ENCODE peak calls at places on chromosomes 13 and 19, in four cellular contexts. One of them, this sample, is unnamed.

GRCh38 chr19:33159149-33159548 is 27.2 kb downstream of the WDR88 start:
- DNase-seq in GM12878: no peak
- DNase-seq in K562: no peak
- DNase-seq in HepG2: no peak
- DNase-seq in this sample: no peak

GRCh38 chr13:50577806-50578205 is 265.7 kb downstream of the DLEU7 start:
- DNase-seq in K562: no peak
- DNase-seq in GM12878: no peak
- DNase-seq in HepG2: no peak
- DNase-seq in this sample: no peak

GRCh38 chr13:102651892-102652291 is 43.0 kb downstream of the METTL21C start:
- DNase-seq in GM12878: no peak
- DNase-seq in HepG2: no peak
- DNase-seq in K562: no peak
- DNase-seq in this sample: no peak

GRCh38 chr13:93522486-93522885 is 295.9 kb downstream of the GPC6 start:
- DNase-seq in HepG2: no peak
- DNase-seq in GM12878: no peak
- DNase-seq in K562: no peak
- DNase-seq in this sample: no peak

GRCh38 chr13:66926851-66927524 is 303.1 kb downstream of the PCDH9 start:
- DNase-seq in K562: no peak
- DNase-seq in HepG2: no peak
- DNase-seq in GM12878: no peak
- DNase-seq in this sample: no peak

GRCh38 chr19:45125975-45126493 is 33.1 kb downstream of the PPP1R37 start:
- DNase-seq in HepG2: peak
- DNase-seq in GM12878: no peak
- DNase-seq in K562: peak
- DNase-seq in this sample: peak

GRCh38 chr19:18173054-18173571 is 500 bp upstream of the IFI30 start:
- DNase-seq in GM12878: no peak
- DNase-seq in HepG2: no peak
- DNase-seq in K562: peak
- DNase-seq in this sample: no peak

GRCh38 chr19:11151181-11151580 is 4.4 kb downstream of the SPC24 start:
- DNase-seq in HepG2: no peak
- DNase-seq in GM12878: no peak
- DNase-seq in K562: no peak
- DNase-seq in this sample: no peak

GRCh38 chr19:30172643-30173242 is 199.4 kb upstream of the ZNF536 start:
- DNase-seq in HepG2: no peak
- DNase-seq in GM12878: no peak
- DNase-seq in K562: no peak
- DNase-seq in this sample: no peak

GRCh38 chr19:19335408-19336158 is 15.0 kb downstream of the MAU2 start:
- DNase-seq in GM12878: no peak
- DNase-seq in HepG2: no peak
- DNase-seq in K562: no peak
- DNase-seq in this sample: no peak
- TF ChIP-seq BHLHE40 in GM12878: no peak
- TF ChIP-seq BHLHE40 in HepG2: no peak
- TF ChIP-seq BHLHE40 in K562: no peak
- TF ChIP-seq BHLHE40 in this sample: no peak

GRCh38 chr13:92188574-92188973 is 790.2 kb downstream of the GPC5 start:
- DNase-seq in GM12878: no peak
- DNase-seq in K562: no peak
- DNase-seq in HepG2: no peak
- DNase-seq in this sample: no peak

DNA sequence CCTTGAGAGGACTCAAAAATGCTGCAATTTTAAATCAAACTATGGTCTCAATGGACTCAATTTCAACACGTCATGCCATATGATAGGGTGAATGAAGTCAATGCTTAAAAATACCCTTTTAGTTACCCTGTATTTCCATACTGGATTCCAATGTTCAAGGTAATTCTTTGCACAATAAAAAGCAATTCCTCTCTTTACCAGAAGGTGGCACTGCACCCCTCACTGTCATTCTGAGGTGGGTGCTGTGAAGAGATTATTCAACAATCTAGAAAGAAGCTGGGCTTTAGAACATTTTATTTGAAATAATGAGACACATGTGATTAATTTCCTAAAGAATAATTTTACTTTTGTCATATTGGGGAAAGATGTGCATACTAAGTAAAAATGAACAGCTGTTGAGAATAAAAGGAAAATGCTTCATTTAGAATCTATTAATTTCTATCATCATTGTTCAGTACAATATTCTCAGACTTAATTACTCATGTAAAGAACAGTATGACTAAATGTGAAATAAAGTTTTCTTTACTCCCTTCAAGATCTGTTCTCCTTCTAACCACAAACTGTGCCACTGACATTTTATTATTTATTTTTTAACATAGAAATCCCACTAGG is 789.1 kb downstream of the GPC5 start:
- DNase-seq in GM12878: no peak
- DNase-seq in HepG2: peak
- DNase-seq in K562: peak
- DNase-seq in this sample: peak
- TF ChIP-seq SP1 in GM12878: no peak
- TF ChIP-seq SP1 in HepG2: no peak
- TF ChIP-seq SP1 in K562: no peak
- TF ChIP-seq SP1 in this sample: no peak

DNA sequence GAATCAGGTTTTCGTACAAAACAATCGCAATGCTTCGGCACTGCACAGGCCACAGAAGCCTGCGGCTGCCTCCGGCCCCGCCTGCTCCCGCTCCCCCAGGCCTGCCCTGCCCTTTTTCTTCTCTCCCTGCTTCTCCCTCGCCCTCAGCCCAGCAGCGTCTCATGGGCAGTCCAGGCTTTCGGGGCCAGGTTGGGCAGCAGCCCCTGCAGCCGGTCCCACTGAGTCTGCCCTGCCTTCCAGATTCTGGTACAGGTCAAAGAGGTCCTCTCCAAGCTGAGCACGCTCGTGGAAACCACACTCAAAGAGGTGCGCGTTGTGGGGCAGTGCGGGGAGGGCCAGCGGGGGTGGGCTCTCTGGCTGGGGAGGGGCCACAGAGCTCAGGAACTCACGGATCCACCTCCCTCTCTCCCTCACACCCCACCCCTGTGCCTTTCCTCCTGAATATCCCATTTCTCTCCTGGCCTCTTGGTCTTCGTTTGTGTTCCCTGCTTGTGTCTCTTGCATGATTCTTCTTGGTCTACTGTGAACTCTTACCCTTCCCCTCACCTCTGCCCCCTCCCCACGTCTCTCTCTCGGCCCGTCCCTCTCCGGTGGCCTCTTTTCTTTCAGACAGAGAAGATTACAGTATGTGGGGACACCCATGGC is 30.1 kb downstream of the CCDC8 start:
- DNase-seq in GM12878: no peak
- DNase-seq in K562: no peak
- DNase-seq in HepG2: no peak
- DNase-seq in this sample: no peak
- TF ChIP-seq BHLHE40 in GM12878: no peak
- TF ChIP-seq BHLHE40 in K562: no peak
- TF ChIP-seq BHLHE40 in HepG2: no peak
- TF ChIP-seq BHLHE40 in this sample: no peak

GRCh38 chr19:41746593-41747227 is 8.6 kb upstream of the CEACAM6 start:
- DNase-seq in GM12878: no peak
- DNase-seq in K562: peak
- DNase-seq in HepG2: peak
- DNase-seq in this sample: peak
- TF ChIP-seq SP1 in GM12878: no peak
- TF ChIP-seq SP1 in K562: no peak
- TF ChIP-seq SP1 in HepG2: no peak
- TF ChIP-seq SP1 in this sample: no peak

GRCh38 chr13:70844391-70845108 is 736.3 kb upstream of the KLHL1 start:
- DNase-seq in HepG2: no peak
- DNase-seq in K562: no peak
- DNase-seq in GM12878: no peak
- DNase-seq in this sample: no peak
- TF ChIP-seq BHLHE40 in HepG2: no peak
- TF ChIP-seq BHLHE40 in K562: no peak
- TF ChIP-seq BHLHE40 in GM12878: no peak
- TF ChIP-seq BHLHE40 in this sample: no peak

DNA sequence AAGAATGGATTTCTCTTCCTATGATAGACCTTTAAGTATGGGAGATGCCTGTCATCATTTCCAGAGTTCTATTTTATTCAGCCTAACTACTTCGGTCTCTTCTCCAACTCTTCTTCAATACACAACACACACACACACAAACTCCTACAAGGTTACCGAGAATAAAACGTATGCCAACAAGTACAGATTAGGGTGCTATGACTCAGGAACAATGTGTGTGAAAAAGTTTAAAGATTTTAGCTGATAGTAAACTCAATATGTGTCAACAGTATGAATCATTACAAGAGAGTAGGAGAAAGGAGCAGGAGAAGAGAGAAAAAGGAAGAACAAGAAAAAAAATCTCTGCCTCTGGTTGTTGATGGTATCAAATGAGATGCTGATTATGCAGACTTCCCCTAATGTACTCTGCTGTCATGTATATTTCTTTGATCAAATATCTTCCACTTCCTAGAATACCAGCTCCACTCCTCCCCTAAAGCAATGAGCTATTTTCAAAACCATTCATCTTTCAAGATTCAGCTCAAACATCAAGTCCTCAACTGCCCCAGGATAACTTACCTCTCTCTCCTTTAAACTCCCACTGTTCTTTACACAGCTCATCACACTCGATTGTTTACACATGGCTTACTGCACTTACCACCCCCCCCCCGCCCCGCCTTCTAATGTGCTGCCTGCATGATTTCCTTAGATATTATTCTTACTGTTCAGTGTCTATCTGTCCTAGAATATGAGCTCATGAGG is 95.6 kb downstream of the FAM216B start:
- DNase-seq in K562: no peak
- DNase-seq in GM12878: no peak
- DNase-seq in HepG2: no peak
- DNase-seq in this sample: no peak
- TF ChIP-seq SP1 in K562: no peak
- TF ChIP-seq SP1 in GM12878: no peak
- TF ChIP-seq SP1 in HepG2: no peak
- TF ChIP-seq SP1 in this sample: no peak

GRCh38 chr19:6481541-6482342 is at the start of gene DENND1C:
- DNase-seq in GM12878: peak
- DNase-seq in HepG2: peak
- DNase-seq in K562: peak
- DNase-seq in this sample: peak
- TF ChIP-seq BHLHE40 in GM12878: peak
- TF ChIP-seq BHLHE40 in HepG2: peak
- TF ChIP-seq BHLHE40 in K562: no peak
- TF ChIP-seq BHLHE40 in this sample: no peak

DNA sequence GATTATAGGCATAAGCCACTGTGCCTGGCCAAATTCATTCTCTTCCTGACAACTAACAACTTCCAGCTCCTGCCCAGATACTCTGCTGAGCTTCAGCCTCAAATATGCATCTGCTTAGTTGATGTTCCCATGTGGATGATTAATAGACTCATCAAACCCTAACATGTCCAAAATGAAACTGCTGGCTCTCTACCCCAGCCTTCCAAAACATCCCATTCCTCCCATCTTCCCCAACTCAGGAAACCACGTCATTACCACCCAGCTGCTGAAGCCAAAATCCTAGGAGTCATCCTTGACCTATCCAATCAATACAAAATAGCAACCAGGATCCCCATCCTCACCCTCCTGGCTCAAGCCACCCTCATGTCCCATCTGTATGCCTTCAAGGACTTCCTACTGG is 20.9 kb downstream of the POU2F2 start:
- DNase-seq in GM12878: no peak
- DNase-seq in HepG2: no peak
- DNase-seq in K562: no peak
- DNase-seq in this sample: no peak
- TF ChIP-seq SP1 in GM12878: no peak
- TF ChIP-seq SP1 in HepG2: no peak
- TF ChIP-seq SP1 in K562: no peak
- TF ChIP-seq SP1 in this sample: no peak

GRCh38 chr13:22134261-22134660 is 463.4 kb downstream of the FGF9 start:
- DNase-seq in GM12878: no peak
- DNase-seq in HepG2: no peak
- DNase-seq in K562: no peak
- DNase-seq in this sample: no peak

GRCh38 chr13:22137361-22138050 is 466.6 kb downstream of the FGF9 start:
- DNase-seq in GM12878: no peak
- DNase-seq in HepG2: no peak
- DNase-seq in K562: no peak
- DNase-seq in this sample: no peak

GRCh38 chr13:22138947-22139346 is 468.1 kb downstream of the FGF9 start:
- DNase-seq in GM12878: no peak
- DNase-seq in K562: no peak
- DNase-seq in HepG2: no peak
- DNase-seq in this sample: no peak

GRCh38 chr13:22130254-22130653 is 459.4 kb downstream of the FGF9 start:
- DNase-seq in HepG2: no peak
- DNase-seq in GM12878: no peak
- DNase-seq in K562: no peak
- DNase-seq in this sample: no peak

GRCh38 chr13:22135446-22135845 is 464.6 kb downstream of the FGF9 start:
- DNase-seq in GM12878: no peak
- DNase-seq in K562: no peak
- DNase-seq in HepG2: no peak
- DNase-seq in this sample: no peak
- TF ChIP-seq BHLHE40 in GM12878: no peak
- TF ChIP-seq BHLHE40 in K562: no peak
- TF ChIP-seq BHLHE40 in HepG2: no peak
- TF ChIP-seq BHLHE40 in this sample: no peak

DNA sequence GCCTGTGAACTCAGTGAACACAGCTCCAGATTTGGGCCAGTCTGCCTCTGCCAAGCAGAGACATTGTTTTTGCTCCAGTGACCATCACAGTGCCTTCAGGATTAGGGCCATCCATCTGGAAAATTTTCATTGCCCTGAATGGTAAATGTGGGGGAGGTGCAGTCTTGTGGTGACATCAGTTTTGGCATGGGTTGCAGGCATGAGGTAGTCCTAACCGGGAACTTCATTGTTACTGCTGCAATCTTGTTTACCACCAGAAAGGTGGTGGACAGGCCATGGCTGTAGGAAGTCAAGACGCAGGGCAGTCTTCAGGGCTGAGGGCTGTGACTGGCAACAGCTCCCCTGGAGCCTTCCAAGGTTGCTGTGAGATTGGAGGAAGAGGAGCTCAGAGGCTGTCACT is 55.2 kb downstream of the SPATA13 start:
- DNase-seq in HepG2: no peak
- DNase-seq in K562: no peak
- DNase-seq in GM12878: no peak
- DNase-seq in this sample: no peak
- TF ChIP-seq SP1 in HepG2: no peak
- TF ChIP-seq SP1 in K562: no peak
- TF ChIP-seq SP1 in GM12878: no peak
- TF ChIP-seq SP1 in this sample: no peak